ENCODE peak calls at places on chromosome 19, in seven cellular contexts. One of them, this sample, is unnamed.

GRCh38 chr19:50255115-50255514 is 51.7 kb downstream of the MYH14 start:
- DNase-seq in heart left ventricle: no peak
- DNase-seq in substantia nigra: no peak
- DNase-seq in heart right ventricle: no peak
- DNase-seq in amniotic stem cell: no peak
- DNase-seq in NCI-H1092 treated with DMSO at 0.1 percent for 48 hours: no peak
- DNase-seq in fibroblast of lung: no peak
- DNase-seq in this sample: no peak

GRCh38 chr19:49151339-49152217 is 3.6 kb downstream of the HRC start:
- DNase-seq in heart right ventricle: peak
- DNase-seq in amniotic stem cell: no peak
- DNase-seq in heart left ventricle: peak
- DNase-seq in fibroblast of lung: peak
- DNase-seq in NCI-H1092 treated with DMSO at 0.1 percent for 48 hours: peak
- DNase-seq in substantia nigra: peak
- DNase-seq in this sample: no peak

GRCh38 chr19:49301165-49301865 is 23.7 kb downstream of the SLC6A16 start:
- DNase-seq in substantia nigra: peak
- DNase-seq in amniotic stem cell: no peak
- DNase-seq in fibroblast of lung: peak
- DNase-seq in NCI-H1092 treated with DMSO at 0.1 percent for 48 hours: peak
- DNase-seq in heart left ventricle: peak
- DNase-seq in heart right ventricle: peak
- DNase-seq in this sample: peak

GRCh38 chr19:55626350-55626749 is 2.0 kb upstream of the ZNF784 start:
- DNase-seq in heart right ventricle: no peak
- DNase-seq in fibroblast of lung: no peak
- DNase-seq in amniotic stem cell: no peak
- DNase-seq in substantia nigra: no peak
- DNase-seq in heart left ventricle: no peak
- DNase-seq in NCI-H1092 treated with DMSO at 0.1 percent for 48 hours: no peak
- DNase-seq in this sample: no peak

GRCh38 chr19:1860133-1860775 is 3.1 kb downstream of the KLF16 start:
- DNase-seq in heart right ventricle: no peak
- DNase-seq in fibroblast of lung: peak
- DNase-seq in substantia nigra: peak
- DNase-seq in amniotic stem cell: peak
- DNase-seq in NCI-H1092 treated with DMSO at 0.1 percent for 48 hours: no peak
- DNase-seq in heart left ventricle: peak
- DNase-seq in this sample: no peak

GRCh38 chr19:7355151-7355845 is 6.6 kb downstream of the ARHGEF18 start:
- DNase-seq in amniotic stem cell: no peak
- DNase-seq in heart right ventricle: no peak
- DNase-seq in fibroblast of lung: peak
- DNase-seq in substantia nigra: no peak
- DNase-seq in NCI-H1092 treated with DMSO at 0.1 percent for 48 hours: no peak
- DNase-seq in heart left ventricle: no peak
- DNase-seq in this sample: no peak

GRCh38 chr19:46813570-46814358 is 25.4 kb upstream of the SLC1A5 start:
- DNase-seq in heart right ventricle: peak
- DNase-seq in heart left ventricle: peak
- DNase-seq in substantia nigra: no peak
- DNase-seq in NCI-H1092 treated with DMSO at 0.1 percent for 48 hours: peak
- DNase-seq in fibroblast of lung: peak
- DNase-seq in amniotic stem cell: no peak
- DNase-seq in this sample: peak

GRCh38 chr19:10207026-10207425 is 12.3 kb upstream of the DNMT1 start:
- DNase-seq in heart left ventricle: no peak
- DNase-seq in amniotic stem cell: no peak
- DNase-seq in NCI-H1092 treated with DMSO at 0.1 percent for 48 hours: no peak
- DNase-seq in substantia nigra: no peak
- DNase-seq in heart right ventricle: no peak
- DNase-seq in fibroblast of lung: peak
- DNase-seq in this sample: no peak

GRCh38 chr19:44050740-44051653 is 839 bp upstream of the ZNF223 start:
- DNase-seq in fibroblast of lung: peak
- DNase-seq in substantia nigra: no peak
- DNase-seq in NCI-H1092 treated with DMSO at 0.1 percent for 48 hours: peak
- DNase-seq in heart right ventricle: no peak
- DNase-seq in amniotic stem cell: no peak
- DNase-seq in heart left ventricle: no peak
- DNase-seq in this sample: no peak

GRCh38 chr19:5345895-5346386 is 5.3 kb upstream of the PTPRS start:
- DNase-seq in substantia nigra: no peak
- DNase-seq in heart left ventricle: no peak
- DNase-seq in fibroblast of lung: peak
- DNase-seq in heart right ventricle: no peak
- DNase-seq in amniotic stem cell: no peak
- DNase-seq in NCI-H1092 treated with DMSO at 0.1 percent for 48 hours: no peak
- DNase-seq in this sample: peak

GRCh38 chr19:18612772-18613588 is at the start of gene TMEM59L:
- DNase-seq in substantia nigra: peak
- DNase-seq in heart left ventricle: no peak
- DNase-seq in heart right ventricle: no peak
- DNase-seq in NCI-H1092 treated with DMSO at 0.1 percent for 48 hours: no peak
- DNase-seq in amniotic stem cell: no peak
- DNase-seq in fibroblast of lung: no peak
- DNase-seq in this sample: no peak

GRCh38 chr19:13849991-13850909 is 26.7 kb upstream of the NANOS3 start:
- DNase-seq in heart right ventricle: peak
- DNase-seq in fibroblast of lung: peak
- DNase-seq in amniotic stem cell: no peak
- DNase-seq in substantia nigra: peak
- DNase-seq in NCI-H1092 treated with DMSO at 0.1 percent for 48 hours: peak
- DNase-seq in heart left ventricle: peak
- DNase-seq in this sample: peak

GRCh38 chr19:35899547-35900214 is 659 bp downstream of the NFKBID start:
- DNase-seq in fibroblast of lung: peak
- DNase-seq in heart right ventricle: peak
- DNase-seq in amniotic stem cell: peak
- DNase-seq in substantia nigra: peak
- DNase-seq in heart left ventricle: peak
- DNase-seq in NCI-H1092 treated with DMSO at 0.1 percent for 48 hours: peak
- DNase-seq in this sample: peak

GRCh38 chr19:292951-293350 is 1.7 kb upstream of the PLPP2 start:
- DNase-seq in amniotic stem cell: no peak
- DNase-seq in heart left ventricle: no peak
- DNase-seq in heart right ventricle: no peak
- DNase-seq in substantia nigra: no peak
- DNase-seq in fibroblast of lung: no peak
- DNase-seq in NCI-H1092 treated with DMSO at 0.1 percent for 48 hours: no peak
- DNase-seq in this sample: no peak

GRCh38 chr19:34556500-34556899 is 74.9 kb downstream of the WTIP start:
- DNase-seq in amniotic stem cell: no peak
- DNase-seq in substantia nigra: no peak
- DNase-seq in fibroblast of lung: no peak
- DNase-seq in heart right ventricle: no peak
- DNase-seq in NCI-H1092 treated with DMSO at 0.1 percent for 48 hours: peak
- DNase-seq in heart left ventricle: no peak
- DNase-seq in this sample: no peak

GRCh38 chr19:33622809-33623511 is 1.2 kb downstream of the CHST8 start:
- DNase-seq in substantia nigra: no peak
- DNase-seq in fibroblast of lung: no peak
- DNase-seq in heart right ventricle: no peak
- DNase-seq in NCI-H1092 treated with DMSO at 0.1 percent for 48 hours: no peak
- DNase-seq in heart left ventricle: no peak
- DNase-seq in amniotic stem cell: no peak
- DNase-seq in this sample: no peak

GRCh38 chr19:33292595-33293254 is 9.6 kb downstream of the CEBPA start:
- DNase-seq in heart right ventricle: no peak
- DNase-seq in amniotic stem cell: no peak
- DNase-seq in fibroblast of lung: no peak
- DNase-seq in substantia nigra: no peak
- DNase-seq in NCI-H1092 treated with DMSO at 0.1 percent for 48 hours: peak
- DNase-seq in heart left ventricle: no peak
- DNase-seq in this sample: no peak

GRCh38 chr19:48636859-48637448 is at the start of gene DBP:
- DNase-seq in substantia nigra: peak
- DNase-seq in fibroblast of lung: no peak
- DNase-seq in heart left ventricle: no peak
- DNase-seq in heart right ventricle: no peak
- DNase-seq in NCI-H1092 treated with DMSO at 0.1 percent for 48 hours: peak
- DNase-seq in amniotic stem cell: no peak
- DNase-seq in this sample: no peak

GRCh38 chr19:54207908-54208783 is 7.5 kb downstream of the RPS9 start:
- DNase-seq in fibroblast of lung: peak
- DNase-seq in substantia nigra: peak
- DNase-seq in NCI-H1092 treated with DMSO at 0.1 percent for 48 hours: no peak
- DNase-seq in heart left ventricle: peak
- DNase-seq in heart right ventricle: no peak
- DNase-seq in amniotic stem cell: no peak
- DNase-seq in this sample: peak

GRCh38 chr19:13155472-13156284 is 5.5 kb downstream of the IER2 start:
- DNase-seq in heart left ventricle: peak
- DNase-seq in heart right ventricle: peak
- DNase-seq in substantia nigra: peak
- DNase-seq in amniotic stem cell: peak
- DNase-seq in fibroblast of lung: peak
- DNase-seq in NCI-H1092 treated with DMSO at 0.1 percent for 48 hours: no peak
- DNase-seq in this sample: peak

GRCh38 chr19:42178791-42179500 is 38.5 kb downstream of the DEDD2 start:
- DNase-seq in heart left ventricle: no peak
- DNase-seq in heart right ventricle: no peak
- DNase-seq in NCI-H1092 treated with DMSO at 0.1 percent for 48 hours: peak
- DNase-seq in fibroblast of lung: no peak
- DNase-seq in amniotic stem cell: no peak
- DNase-seq in substantia nigra: no peak
- DNase-seq in this sample: no peak

GRCh38 chr19:35048911-35049411 is 7.4 kb downstream of the HPN start:
- DNase-seq in substantia nigra: peak
- DNase-seq in amniotic stem cell: no peak
- DNase-seq in heart left ventricle: peak
- DNase-seq in fibroblast of lung: no peak
- DNase-seq in NCI-H1092 treated with DMSO at 0.1 percent for 48 hours: peak
- DNase-seq in heart right ventricle: peak
- DNase-seq in this sample: no peak

This sample was measured in right atrium auricular region.